ENCODE peak calls at places on chromosomes 6 and 20, in four cellular contexts. D is AG08396; R is activated naive CD8-positive, alpha-beta T cell treated with anti-CD3 and anti-CD28 coated beads, Interleukin-2, amount 50 U/mL, for 24 hours; Q is T1000. X is an unnamed sample.

GRCh38 chr20:39986231-39986904 is 702.7 kb downstream of the MAFB start:
- DNase-seq in Q (peak), D (peak), R (no peak), X (no peak)

GRCh38 chr6:74041420-74041819 is 345.4 kb downstream of the CD109 start:
- DNase-seq in Q (no peak), D (no peak), R (no peak), X (no peak)

GRCh38 chr20:51484141-51484815 is 58.2 kb downstream of the NFATC2 start:
- DNase-seq in Q (no peak), D (no peak), R (no peak), X (no peak)

GRCh38 chr6:119950681-119951080 is 601.1 kb upstream of the MAN1A1 start:
- DNase-seq in R (no peak), Q (no peak), D (no peak), X (no peak)

GRCh38 chr6:142647436-142648389 is 297.3 kb downstream of the HIVEP2 start:
- DNase-seq in R (no peak), D (no peak), Q (no peak), X (no peak)

GRCh38 chr6:122609881-122610689 is at the start of gene PKIB:
- DNase-seq in D (peak), R (peak), Q (peak), X (no peak)

GRCh38 chr20:54680872-54681297 is 205.5 kb downstream of the DOK5 start:
- DNase-seq in Q (peak), D (peak), R (peak), X (peak)

GRCh38 chr6:144778773-144779531 is 493.8 kb downstream of the UTRN start:
- DNase-seq in R (no peak), Q (no peak), D (no peak), X (no peak)